ENCODE peak calls at places on chromosome 4, in six cellular contexts. B is BE2C; R is glomerular endothelial cell; C is GM06990; F is fibroblast of pulmonary artery; Z is activated T-helper 1 cell treated with anti-CD3 and anti-CD28 coated beads, Interleukin-2, amount 50 U/mL, for 16 hours. J is an unnamed sample.

GRCh38 chr4:807792-808191 is 18.1 kb downstream of the CPLX1 start:
- DNase-seq in B (no peak), R (no peak), C (no peak), F (no peak), Z (no peak), J (no peak)

GRCh38 chr4:71604785-71605184 is 179.1 kb downstream of the GC start:
- DNase-seq in B (no peak), R (no peak), C (peak), F (no peak), Z (no peak), J (no peak)

GRCh38 chr4:113232194-113232593 is 182.7 kb downstream of the ANK2 start:
- DNase-seq in B (no peak), R (no peak), C (no peak), F (peak), Z (no peak), J (no peak)

GRCh38 chr4:2497324-2497723 is 28.4 kb downstream of the RNF4 start:
- DNase-seq in B (no peak), R (no peak), C (no peak), F (no peak), Z (no peak), J (no peak)

GRCh38 chr4:109631709-109632108 is 71.5 kb downstream of the CASP6 start:
- DNase-seq in B (no peak), R (no peak), C (no peak), F (peak), Z (no peak), J (no peak)

GRCh38 chr4:156765277-156765676 is 206.3 kb downstream of the PDGFC start:
- DNase-seq in B (no peak), R (no peak), C (no peak), F (no peak), Z (no peak), J (peak)

GRCh38 chr4:80192937-80193336 is 4.4 kb upstream of the PRDM8 start:
- DNase-seq in B (no peak), R (no peak), C (no peak), F (peak), Z (no peak), J (peak)

GRCh38 chr4:113732-114131 is 10.6 kb upstream of the ZNF718 start:
- DNase-seq in B (no peak), R (no peak), C (no peak), F (no peak), Z (no peak), J (no peak)

GRCh38 chr4:160247091-160247656 is 1144.3 kb downstream of the RAPGEF2 start:
- DNase-seq in B (no peak), R (no peak), C (no peak), F (no peak), Z (no peak), J (no peak)

GRCh38 chr4:7432531-7433375 is 2.0 kb downstream of the PSAPL1 start:
- DNase-seq in B (no peak), R (no peak), C (no peak), F (no peak), Z (no peak), J (no peak)

J was measured in fibroblast of lung.